ENCODE peak calls at places on chromosomes 12 and 14, in eight cellular contexts. C is foreskin keratinocyte, M is HFF-Myc, X is nephron progenitor cell, V is activated B cell treated with CpG ODN at 0.5 μM for 24 hours, G is AG04449, T is endothelial cell, E is lower leg skin. O is an unnamed sample.

GRCh38 chr12:115541891-115542361 is 735.6 kb downstream of the MED13L start:
- DNase-seq in C (peak; percentile 6), M (no peak), X (no peak), V (no peak), G (no peak), T (no peak), E (peak; percentile 26), O (no peak)

GRCh38 chr14:53947452-53948180 is 9.0 kb downstream of the BMP4 start:
- DNase-seq in C (no peak), M (no peak), X (no peak), V (no peak), G (no peak), T (no peak), E (no peak), O (no peak)

GRCh38 chr12:121133838-121134237 is 1.2 kb downstream of the P2RX7 start:
- DNase-seq in C (no peak), M (no peak), X (no peak), V (no peak), G (no peak), T (no peak), E (no peak), O (no peak)

GRCh38 chr14:102362084-102362483 is 606 bp downstream of the CINP start:
- DNase-seq in C (peak; percentile 44), M (no peak), X (no peak), V (no peak), G (peak; percentile 3), T (no peak), E (no peak), O (peak; percentile 3)

GRCh38 chr12:109501299-109501698 is 23.9 kb downstream of the UBE3B start:
- DNase-seq in C (no peak), M (no peak), X (no peak), V (no peak), G (no peak), T (no peak), E (no peak), O (no peak)

GRCh38 chr14:92748259-92749016 is at the start of gene LGMN:
- DNase-seq in C (peak; percentile 61), M (peak; percentile 54), X (peak; percentile 95), V (peak; percentile 75), G (peak; percentile 66), T (peak; percentile 92), E (peak; percentile 95), O (peak; percentile 98)

GRCh38 chr12:62396750-62397149 is 69.9 kb upstream of the MON2 start:
- DNase-seq in C (no peak), M (no peak), X (no peak), V (no peak), G (no peak), T (no peak), E (no peak), O (no peak)

GRCh38 chr12:116236148-116236731 is 41.3 kb downstream of the MED13L start:
- DNase-seq in C (no peak), M (peak; percentile 35), X (peak; percentile 16), V (no peak), G (no peak), T (peak; percentile 36), E (peak; percentile 34), O (no peak)

GRCh38 chr14:24132061-24132685 is 1.7 kb downstream of the FITM1 start:
- DNase-seq in C (no peak), M (no peak), X (no peak), V (no peak), G (no peak), T (no peak), E (no peak), O (no peak)

GRCh38 chr14:103057372-103058208 is at the start of gene CDC42BPB:
- DNase-seq in C (peak; percentile 60), M (no peak), X (peak; percentile 90), V (peak; percentile 82), G (peak; percentile 24), T (peak; percentile 92), E (peak; percentile 76), O (no peak)

GRCh38 chr14:99560946-99561683 is 42.9 kb downstream of the CCDC85C start:
- DNase-seq in C (no peak), M (no peak), X (no peak), V (no peak), G (no peak), T (no peak), E (no peak), O (no peak)

GRCh38 chr14:95287176-95287754 is 32.4 kb downstream of the CLMN start:
- DNase-seq in C (peak; percentile 19), M (no peak), X (no peak), V (no peak), G (no peak), T (no peak), E (no peak), O (no peak)

GRCh38 chr14:83255727-83256090 is 1722.1 kb upstream of the SEL1L start:
- DNase-seq in C (no peak), M (no peak), X (no peak), V (no peak), G (no peak), T (no peak), E (no peak), O (no peak)

GRCh38 chr14:67514650-67515385 is 18.3 kb upstream of the PLEKHH1 start:
- DNase-seq in C (no peak), M (no peak), X (peak; percentile 55), V (peak; percentile 53), G (no peak), T (peak; percentile 28), E (no peak), O (no peak)

GRCh38 chr12:107992870-107993451 is 136.1 kb upstream of the WSCD2 start:
- DNase-seq in C (peak; percentile 4), M (peak; percentile 7), X (peak; percentile 44), V (no peak), G (no peak), T (peak; percentile 49), E (no peak), O (no peak)

GRCh38 chr12:103800252-103800771 is 40.7 kb downstream of the NT5DC3 start:
- DNase-seq in C (no peak), M (no peak), X (no peak), V (no peak), G (no peak), T (no peak), E (no peak), O (no peak)

GRCh38 chr12:18153826-18154225 is 63.8 kb upstream of the RERGL start:
- DNase-seq in C (no peak), M (no peak), X (no peak), V (no peak), G (no peak), T (no peak), E (no peak), O (no peak)

GRCh38 chr12:92290016-92290685 is 144.5 kb upstream of the BTG1 start:
- DNase-seq in C (peak; percentile 56), M (no peak), X (no peak), V (no peak), G (no peak), T (no peak), E (no peak), O (no peak)

GRCh38 chr12:48954781-48955501 is 2.3 kb downstream of the ARF3 start:
- DNase-seq in C (no peak), M (no peak), X (no peak), V (no peak), G (no peak), T (no peak), E (no peak), O (peak; percentile 33)

DNA sequence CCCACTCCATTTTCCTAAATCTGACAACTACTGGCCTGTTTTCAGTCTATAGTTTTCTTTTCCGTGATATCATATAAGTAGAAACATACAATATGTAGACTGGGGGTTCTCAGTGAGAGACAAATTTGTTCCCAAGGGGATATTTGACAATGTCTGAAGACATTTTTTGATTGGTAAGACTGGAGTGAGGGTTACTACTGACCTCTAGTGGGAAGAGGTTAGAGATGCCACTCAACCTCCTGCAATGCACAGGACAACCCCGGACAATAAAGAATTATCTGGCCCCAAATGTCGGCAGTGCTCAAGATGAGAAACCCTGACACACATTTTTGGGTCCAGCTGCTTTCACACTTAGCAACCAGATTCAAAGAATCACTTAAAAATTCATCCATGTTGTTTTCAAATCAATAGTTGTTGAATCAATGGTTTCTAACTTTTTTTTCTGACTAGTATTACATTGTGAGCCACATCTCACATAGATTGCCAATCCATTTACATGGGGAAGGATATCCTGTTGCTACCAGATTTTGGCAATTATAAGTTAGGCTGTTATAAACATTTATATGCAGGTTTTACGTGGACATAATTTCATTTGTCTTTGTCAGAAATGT is 307.1 kb downstream of the RPL10L start:
- DNase-seq in C (no peak), M (no peak), X (no peak), V (no peak), G (no peak), T (peak; percentile 31), E (no peak), O (no peak)
- TF ChIP-seq CTCF in C (peak; percentile 73), M (peak; percentile 42), X (peak; percentile 53), V (no peak), G (peak; percentile 22), T (peak; percentile 56), E (no peak), O (peak; percentile 80)

GRCh38 chr14:70624972-70625371 is 16.7 kb upstream of the TTC9 start:
- DNase-seq in C (peak; percentile 10), M (no peak), X (no peak), V (no peak), G (no peak), T (no peak), E (no peak), O (no peak)

GRCh38 chr14:70616646-70617045 is 16.2 kb upstream of the MED6 start:
- DNase-seq in C (no peak), M (no peak), X (no peak), V (no peak), G (no peak), T (no peak), E (no peak), O (no peak)

GRCh38 chr14:70622111-70622712 is 19.5 kb upstream of the TTC9 start:
- DNase-seq in C (no peak), M (no peak), X (peak; percentile 33), V (no peak), G (no peak), T (peak; percentile 68), E (no peak), O (no peak)

DNA sequence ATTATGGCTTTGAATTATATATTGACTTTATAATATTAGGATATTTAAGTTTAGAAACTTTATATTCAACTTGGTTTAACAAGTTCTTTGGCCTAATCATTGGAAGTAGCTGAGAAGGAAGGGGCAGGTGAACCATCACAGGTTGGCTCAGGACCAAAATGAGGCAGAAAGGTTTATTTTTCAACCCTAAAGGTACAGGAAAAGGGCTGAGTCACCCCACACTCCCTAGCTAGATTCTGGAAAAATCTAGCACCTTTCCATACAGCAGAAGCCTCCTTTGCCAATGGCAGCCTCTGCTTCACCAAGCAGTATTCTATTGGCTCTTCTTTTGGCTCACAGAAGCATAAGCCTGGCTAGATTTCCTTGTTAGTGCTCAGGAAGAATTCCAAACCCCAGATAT is 19.3 kb upstream of the MED6 start:
- DNase-seq in C (peak; percentile 16), M (no peak), X (no peak), V (no peak), G (no peak), T (no peak), E (no peak), O (no peak)
- TF ChIP-seq CTCF in C (no peak), M (no peak), X (no peak), V (no peak), G (no peak), T (no peak), E (no peak), O (no peak)

GRCh38 chr12:52380271-52380694 is 5.2 kb downstream of the KRT84 start:
- DNase-seq in C (no peak), M (no peak), X (peak; percentile 58), V (no peak), G (no peak), T (peak; percentile 65), E (no peak), O (no peak)
- TF ChIP-seq CTCF in C (peak; percentile 87), M (peak; percentile 72), X (peak; percentile 56), V (no peak), G (peak; percentile 66), T (peak; percentile 45), E (no peak), O (peak; percentile 76)

GRCh38 chr12:113347107-113347506 is 11.3 kb upstream of the PLBD2 start:
- DNase-seq in C (no peak), M (no peak), X (no peak), V (no peak), G (no peak), T (no peak), E (no peak), O (no peak)
- TF ChIP-seq CTCF in C (no peak), M (no peak), X (no peak), V (no peak), G (no peak), T (no peak), E (no peak), O (no peak)

O was measured in chondrocyte.